ENCODE peak calls at places on chromosome X, in six cellular contexts. C is adrenal gland, K is GM13976, N is AG10803, R is body of pancreas, I is transverse colon. L is an unnamed sample.

GRCh38 chrX:9829308-9830267 is 43.4 kb downstream of the SHROOM2 start:
- DNase-seq in C (no peak), N (no peak), I (no peak), K (peak), R (no peak), L (peak)

GRCh38 chrX:34764842-34765241 is 107.8 kb upstream of the TMEM47 start:
- DNase-seq in I (no peak), R (no peak), K (no peak), C (no peak), N (no peak), L (no peak)

GRCh38 chrX:33339219-33339618 is 127.9 kb upstream of the DMD start:
- DNase-seq in K (no peak), C (no peak), R (no peak), N (no peak), I (no peak), L (no peak)

GRCh38 chrX:103585421-103586313 is at the start of gene TCEAL4:
- DNase-seq in I (peak), K (peak), R (peak), C (peak), N (peak), L (peak)

GRCh38 chrX:102840871-102841705 is 96.0 kb upstream of the RAB40AL start:
- DNase-seq in K (no peak), R (no peak), I (no peak), C (no peak), N (peak), L (no peak)

GRCh38 chrX:64321507-64321906 is 73.7 kb downstream of the MTMR8 start:
- DNase-seq in K (no peak), R (no peak), C (no peak), N (no peak), I (no peak), L (no peak)

GRCh38 chrX:5681159-5681558 is 547.5 kb downstream of the NLGN4X start:
- DNase-seq in K (no peak), R (no peak), C (no peak), I (no peak), N (peak), L (no peak)

GRCh38 chrX:49001521-49002090 is 458 bp downstream of the GRIPAP1 start:
- DNase-seq in C (peak), N (peak), I (peak), R (no peak), K (peak), L (peak)

GRCh38 chrX:27391601-27392000 is 71.5 kb downstream of the PPP4R3C start:
- DNase-seq in N (no peak), K (no peak), I (no peak), R (no peak), C (no peak), L (no peak)

GRCh38 chrX:80808854-80809493 is 703 bp downstream of the BRWD3 start:
- DNase-seq in C (peak), I (peak), R (peak), N (peak), K (peak), L (no peak)

GRCh38 chrX:16770970-16771482 is 15.2 kb upstream of the TXLNG start:
- DNase-seq in C (no peak), I (no peak), K (no peak), R (no peak), N (no peak), L (no peak)

GRCh38 chrX:132614297-132614696 is 125.5 kb upstream of the MBNL3 start:
- DNase-seq in N (no peak), I (no peak), R (peak), K (no peak), C (peak), L (no peak)

GRCh38 chrX:67893931-67894330 is 350.1 kb downstream of the AR start:
- DNase-seq in R (no peak), C (no peak), K (no peak), I (no peak), N (no peak), L (no peak)

GRCh38 chrX:108468486-108468885 is 28.8 kb downstream of the COL4A5 start:
- DNase-seq in C (no peak), K (no peak), I (no peak), N (peak), R (no peak), L (no peak)

GRCh38 chrX:28649541-28649940 is 62.3 kb downstream of the IL1RAPL1 start:
- DNase-seq in C (no peak), I (no peak), R (no peak), K (no peak), N (no peak), L (no peak)

GRCh38 chrX:30308263-30309138 is 689 bp downstream of the NR0B1 start:
- DNase-seq in I (no peak), R (peak), N (peak), C (peak), K (peak), L (peak)
- TF ChIP-seq CTCF in I (no peak), R (no peak), N (peak), C (peak), K (no peak), L (no peak)

GRCh38 chrX:72271812-72272211 is 5.2 kb downstream of the RPS4X start:
- DNase-seq in N (no peak), R (no peak), K (no peak), C (no peak), I (no peak), L (no peak)

GRCh38 chrX:72270316-72270866 is 6.7 kb downstream of the RPS4X start:
- DNase-seq in N (no peak), R (no peak), C (no peak), K (no peak), I (no peak), L (no peak)

GRCh38 chrX:72271091-72271490 is 6.0 kb downstream of the RPS4X start:
- DNase-seq in R (no peak), K (no peak), I (no peak), C (no peak), N (no peak), L (no peak)

GRCh38 chrX:72268601-72269365 is 8.3 kb downstream of the RPS4X start:
- DNase-seq in I (no peak), R (no peak), K (no peak), C (no peak), N (peak), L (no peak)

GRCh38 chrX:72269671-72270251 is 7.3 kb downstream of the RPS4X start:
- DNase-seq in R (no peak), C (peak), I (no peak), N (peak), K (no peak), L (no peak)
- TF ChIP-seq CTCF in R (no peak), C (no peak), I (no peak), N (no peak), K (no peak), L (no peak)

DNA sequence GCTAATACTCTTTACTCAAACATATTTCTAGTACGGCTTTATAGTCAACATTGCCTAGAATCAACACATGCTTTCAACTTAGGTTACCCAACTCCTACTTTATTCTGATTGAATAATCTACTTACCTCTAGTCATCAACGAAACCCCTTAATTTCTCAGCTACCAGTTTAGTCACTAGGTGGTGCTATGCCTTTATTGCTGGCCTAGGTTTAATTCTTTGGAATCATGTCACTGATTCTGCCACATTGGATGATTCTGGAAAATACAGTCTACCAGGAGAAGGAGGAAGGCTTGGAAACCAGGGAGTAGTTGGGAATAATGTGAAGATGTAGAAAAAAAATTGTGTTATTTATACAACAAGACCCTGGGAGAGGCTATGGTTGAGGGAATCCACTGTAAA is 167.7 kb downstream of the DCAF12L2 start:
- DNase-seq in N (no peak), C (no peak), R (no peak), K (no peak), I (no peak), L (no peak)
- TF ChIP-seq CTCF in N (no peak), C (no peak), R (peak), K (peak), I (no peak), L (peak)

DNA sequence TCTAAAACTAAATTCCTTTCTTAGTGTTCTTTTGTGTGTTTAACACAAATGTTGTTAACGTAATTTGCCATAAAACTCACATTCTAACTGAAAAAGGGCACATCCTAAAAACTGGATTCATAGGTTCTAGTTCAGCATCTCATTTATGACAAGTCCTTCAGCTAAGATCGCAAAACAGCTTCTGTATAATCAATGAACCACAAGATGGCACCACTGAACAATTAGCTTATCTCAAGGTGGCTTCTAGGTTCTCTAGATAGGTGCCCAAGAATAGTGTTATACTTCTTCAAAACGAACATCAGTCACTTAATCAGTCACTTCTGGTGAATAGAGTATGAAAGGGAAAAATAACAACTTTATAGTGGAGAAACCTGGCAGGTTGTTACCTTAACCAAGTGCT is 54.3 kb downstream of the NRK start:
- DNase-seq in K (no peak), C (no peak), I (no peak), N (no peak), R (no peak), L (no peak)
- TF ChIP-seq CTCF in K (peak), C (no peak), I (no peak), N (no peak), R (peak), L (peak)

GRCh38 chrX:43744284-43744683 is 88.2 kb downstream of the MAOA start:
- DNase-seq in K (no peak), R (no peak), N (no peak), C (no peak), I (no peak), L (no peak)
- TF ChIP-seq CTCF in K (no peak), R (no peak), N (no peak), C (no peak), I (no peak), L (no peak)

L was measured in GM10248.